ENCODE peak calls at places on chromosome 7, in seven cellular contexts. U is neuronal stem cell, Z is mesenchymal stem cell, E is mesendoderm, L is trophoblast cell, S is H9, Q is H1. H is an unnamed sample.

GRCh38 chr7:36287371-36288241 is 102.1 kb upstream of the ANLN start:
- DNase-seq in Q (peak; percentile 49), Z (no peak), S (no peak), E (no peak), U (no peak), L (no peak), H (no peak)

GRCh38 chr7:42014625-42015412 is 222.2 kb downstream of the GLI3 start:
- DNase-seq in Z (peak; percentile 28), E (peak; percentile 83), Q (peak; percentile 86), S (peak; percentile 76), L (peak; percentile 73), U (peak; percentile 14), H (peak; percentile 54)

GRCh38 chr7:47807756-47808155 is 140.5 kb downstream of the PKD1L1 start:
- DNase-seq in E (peak; percentile 57), U (no peak), Z (no peak), L (peak; percentile 56), Q (no peak), S (peak; percentile 60), H (no peak)

GRCh38 chr7:127322832-127323231 is 69.7 kb downstream of the ZNF800 start:
- DNase-seq in E (no peak), L (no peak), Z (no peak), U (no peak), Q (no peak), S (no peak), H (no peak)

GRCh38 chr7:2242541-2243482 is 786 bp downstream of the NUDT1 start:
- DNase-seq in E (peak; percentile 62), L (peak; percentile 22), Z (peak; percentile 50), U (no peak), Q (peak; percentile 62), S (peak; percentile 59), H (peak; percentile 20)

GRCh38 chr7:4724648-4725013 is 42.5 kb downstream of the FOXK1 start:
- DNase-seq in E (peak; percentile 30), S (no peak), U (no peak), Z (peak; percentile 49), Q (no peak), L (no peak), H (peak; percentile 47)

GRCh38 chr7:27686315-27686714 is 23.6 kb upstream of the HIBADH start:
- DNase-seq in S (no peak), Q (no peak), U (no peak), Z (peak; percentile 33), E (no peak), L (no peak), H (no peak)

GRCh38 chr7:29588900-29589696 is 25.5 kb downstream of the PRR15 start:
- DNase-seq in Z (peak; percentile 30), Q (peak; percentile 71), U (no peak), L (peak; percentile 73), E (peak; percentile 63), S (peak; percentile 66), H (peak; percentile 22)

GRCh38 chr7:85185355-85186082 is 1.3 kb downstream of the SEMA3D start:
- DNase-seq in Z (peak; percentile 72), E (peak; percentile 80), L (no peak), U (peak; percentile 52), S (peak; percentile 50), Q (peak; percentile 71), H (peak; percentile 61)

GRCh38 chr7:82079527-82079926 is 309.7 kb upstream of the HGF start:
- DNase-seq in U (no peak), Q (no peak), S (no peak), L (no peak), Z (no peak), E (no peak), H (no peak)

GRCh38 chr7:19069842-19070241 is 47.6 kb downstream of the TWIST1 start:
- DNase-seq in Z (no peak), S (no peak), Q (no peak), E (peak; percentile 66), U (peak; percentile 3), L (no peak), H (peak; percentile 24)

GRCh38 chr7:19390795-19391194 is 245.6 kb upstream of the FERD3L start:
- DNase-seq in U (no peak), Z (peak; percentile 25), Q (no peak), L (no peak), E (no peak), S (no peak), H (no peak)

GRCh38 chr7:141460781-141461715 is 90.2 kb upstream of the AGK start:
- DNase-seq in Z (no peak), L (peak; percentile 1), Q (no peak), U (no peak), E (no peak), S (no peak), H (no peak)

GRCh38 chr7:157312941-157313340 is 23.9 kb upstream of the DNAJB6 start:
- DNase-seq in E (no peak), L (no peak), Z (no peak), Q (no peak), U (no peak), S (no peak), H (no peak)

GRCh38 chr7:157313645-157314044 is 23.2 kb upstream of the DNAJB6 start:
- DNase-seq in S (no peak), L (peak; percentile 55), Q (no peak), U (no peak), Z (no peak), E (no peak), H (no peak)

GRCh38 chr7:157320607-157320979 is 16.2 kb upstream of the DNAJB6 start:
- DNase-seq in S (no peak), L (no peak), Z (peak; percentile 48), U (no peak), E (no peak), Q (no peak), H (peak; percentile 54)

GRCh38 chr7:157318015-157318706 is 18.6 kb upstream of the DNAJB6 start:
- DNase-seq in E (no peak), U (no peak), L (peak; percentile 58), Q (no peak), Z (peak; percentile 33), S (no peak), H (peak; percentile 71)
- H3K23ac ChIP-seq in E (no peak overlapping the region), U (no peak overlapping the region), L (no peak overlapping the region), Q (no peak overlapping the region), Z (no peak overlapping the region), S (no peak overlapping the region), H (peak overlapping the region; percentile 62)

DNA sequence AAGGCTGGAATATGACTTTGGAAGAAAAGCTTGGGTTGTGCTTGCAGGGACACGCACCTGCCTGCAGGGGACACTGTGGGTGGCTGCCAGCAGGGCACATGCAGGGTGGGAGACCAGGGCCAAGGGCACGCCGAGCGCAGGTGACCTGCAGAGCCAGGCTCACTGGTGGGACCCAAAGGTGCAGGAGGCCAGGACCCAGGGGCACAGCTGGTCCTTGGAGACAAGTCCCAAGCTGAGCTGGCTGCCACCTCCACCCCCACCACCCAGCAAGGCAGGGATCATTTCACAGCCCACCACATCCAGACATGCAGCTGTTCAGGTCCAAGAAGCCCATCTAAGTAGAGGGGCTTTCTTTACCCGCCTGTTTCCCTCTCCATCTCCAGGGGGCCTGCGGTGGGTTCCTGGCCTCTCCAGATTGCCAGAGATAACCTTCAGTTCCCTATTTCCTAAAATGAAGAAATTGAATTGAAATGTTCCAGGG is 13.8 kb upstream of the CLIP2 start:
- DNase-seq in E (peak; percentile 74), S (peak; percentile 81), L (peak; percentile 49), U (no peak), Q (peak; percentile 78), Z (no peak), H (no peak)
- H3K23ac ChIP-seq in E (no peak overlapping the region), S (no peak overlapping the region), L (no peak overlapping the region), U (no peak overlapping the region), Q (no peak overlapping the region), Z (no peak overlapping the region), H (no peak overlapping the region)

GRCh38 chr7:44052771-44053365 is 8.4 kb downstream of the DBNL start:
- DNase-seq in L (no peak), E (no peak), U (no peak), S (no peak), Z (no peak), Q (no peak), H (no peak)

GRCh38 chr7:44048031-44048795 is 3.7 kb downstream of the DBNL start:
- DNase-seq in S (peak; percentile 5), L (no peak), Z (no peak), Q (no peak), U (no peak), E (no peak), H (no peak)

GRCh38 chr7:44050121-44050914 is 5.8 kb downstream of the DBNL start:
- DNase-seq in S (peak; percentile 15), L (no peak), Z (no peak), Q (no peak), E (no peak), U (no peak), H (no peak)

GRCh38 chr7:44050915-44051560 is 6.5 kb downstream of the DBNL start:
- DNase-seq in L (no peak), E (no peak), Z (no peak), U (no peak), S (peak; percentile 8), Q (no peak), H (no peak)

DNA sequence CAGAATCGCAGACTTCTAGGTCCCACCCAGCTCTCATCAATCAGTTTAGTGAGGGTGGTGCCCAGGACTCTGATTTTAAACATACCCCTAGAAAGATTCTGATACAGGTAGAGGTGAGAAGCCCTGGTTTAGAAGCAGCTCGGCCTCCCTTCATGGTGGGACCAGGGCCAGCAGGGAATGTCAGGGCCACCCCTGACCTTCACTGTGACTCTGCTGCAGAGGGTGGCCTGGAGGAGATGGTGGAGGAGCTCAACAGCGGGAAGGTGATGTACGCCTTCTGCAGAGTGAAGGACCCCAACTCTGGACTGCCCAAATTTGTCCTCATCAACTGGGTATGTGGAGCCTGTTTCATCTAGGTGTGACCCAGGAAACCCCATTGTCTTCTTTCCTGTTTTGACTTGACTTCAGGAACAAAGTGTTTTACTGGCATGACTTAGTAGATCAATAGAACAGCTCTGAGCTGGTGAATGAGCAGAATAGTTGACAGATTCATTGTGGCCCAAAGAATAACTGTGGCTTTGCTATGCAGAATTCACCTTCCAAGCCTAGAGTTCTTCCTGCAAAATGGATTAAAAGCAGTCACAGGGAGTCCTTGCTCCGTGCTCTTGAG is 7.2 kb downstream of the DBNL start:
- DNase-seq in Q (no peak), L (no peak), E (no peak), S (no peak), Z (no peak), U (no peak), H (no peak)
- H3K23ac ChIP-seq in Q (no peak overlapping the region), L (no peak overlapping the region), E (no peak overlapping the region), S (no peak overlapping the region), Z (no peak overlapping the region), U (no peak overlapping the region), H (no peak overlapping the region)

GRCh38 chr7:387132-388022 is 97.4 kb downstream of the FOXL3 start:
- DNase-seq in S (no peak), Z (no peak), U (no peak), E (no peak), L (no peak), Q (no peak), H (no peak)
- H3K23ac ChIP-seq in S (no peak overlapping the region), Z (no peak overlapping the region), U (no peak overlapping the region), E (no peak overlapping the region), L (no peak overlapping the region), Q (no peak overlapping the region), H (no peak overlapping the region)